ENCODE peak calls at places on chromosome 6, in seven cellular contexts. Y, X, F, S, M, G and R are unnamed samples.

GRCh38 chr6:125839471-125839870 is 48.7 kb downstream of the NCOA7 start:
- DNase-seq in Y (peak), S (peak), X (no peak), G (no peak), M (no peak), F (no peak), R (no peak)

GRCh38 chr6:156662025-156662445 is 115.1 kb upstream of the ARID1B start:
- DNase-seq in F (no peak), G (no peak), S (peak), M (no peak), Y (peak), X (peak), R (no peak)

GRCh38 chr6:139764498-139764986 is 390.1 kb upstream of the CITED2 start:
- DNase-seq in G (no peak), M (no peak), F (no peak), Y (peak), S (peak), X (no peak), R (no peak)

GRCh38 chr6:16504608-16505007 is 256.7 kb downstream of the ATXN1 start:
- DNase-seq in S (no peak), X (no peak), Y (no peak), G (no peak), F (no peak), M (no peak), R (no peak)

GRCh38 chr6:503610-504362 is 112.2 kb downstream of the IRF4 start:
- DNase-seq in F (no peak), S (no peak), X (no peak), M (no peak), G (no peak), Y (no peak), R (no peak)

GRCh38 chr6:154928325-154928922 is 66.7 kb upstream of the TIAM2 start:
- DNase-seq in G (peak), X (peak), M (peak), F (peak), S (peak), Y (peak), R (peak)

GRCh38 chr6:23964865-23965264 is 161.2 kb upstream of the NRSN1 start:
- DNase-seq in F (no peak), X (no peak), S (no peak), Y (no peak), M (no peak), G (no peak), R (no peak)

GRCh38 chr6:133697666-133698065 is 191.2 kb upstream of the TCF21 start:
- DNase-seq in G (no peak), F (no peak), S (no peak), Y (no peak), X (no peak), M (no peak), R (no peak)

GRCh38 chr6:11766589-11767450 is 11.8 kb downstream of the ADTRP start:
- DNase-seq in S (peak), F (no peak), G (no peak), Y (no peak), M (no peak), X (no peak), R (no peak)

GRCh38 chr6:41714556-41715273 is 20.7 kb downstream of the TFEB start:
- DNase-seq in Y (no peak), F (no peak), S (no peak), M (no peak), X (no peak), G (no peak), R (no peak)

GRCh38 chr6:31794294-31794865 is 1.2 kb downstream of the VARS1 start:
- DNase-seq in M (no peak), Y (peak), G (no peak), X (peak), S (peak), F (no peak), R (no peak)

GRCh38 chr6:137416376-137417109 is 77.7 kb downstream of the OLIG3 start:
- DNase-seq in X (no peak), S (peak), F (no peak), M (no peak), Y (peak), G (no peak), R (no peak)

GRCh38 chr6:5531853-5532375 is 270.6 kb downstream of the FARS2 start:
- DNase-seq in G (no peak), S (no peak), Y (no peak), M (no peak), F (no peak), X (no peak), R (no peak)